ENCODE peak calls at places on chromosomes 7 and 10, in six cellular contexts. U is aorta, O is right atrium auricular region, V is suprapubic skin, J is brain microvascular endothelial cell, F is K562. Q is an unnamed sample.

GRCh38 chr7:120402368-120402767 is 129.4 kb downstream of the KCND2 start:
- DNase-seq in F (no peak), O (no peak), J (no peak), V (no peak), U (no peak), Q (no peak)

GRCh38 chr10:1119027-1119426 is 62.8 kb downstream of the WDR37 start:
- DNase-seq in O (no peak), V (no peak), U (no peak), F (no peak), J (no peak), Q (no peak)

GRCh38 chr10:72194949-72195348 is 20.9 kb upstream of the ANAPC16 start:
- DNase-seq in F (no peak), V (no peak), U (no peak), J (no peak), O (no peak), Q (no peak)

GRCh38 chr10:58918887-58919286 is 257.6 kb upstream of the PHYHIPL start:
- DNase-seq in U (no peak), F (no peak), J (no peak), O (no peak), V (no peak), Q (no peak)

GRCh38 chr10:119462773-119463172 is 79.7 kb downstream of the RGS10 start:
- DNase-seq in U (no peak), F (no peak), O (no peak), J (no peak), V (no peak), Q (no peak)

GRCh38 chr10:17174626-17175025 is 26.8 kb downstream of the TRDMT1 start:
- DNase-seq in O (no peak), V (no peak), F (no peak), J (no peak), U (no peak), Q (no peak)

GRCh38 chr7:13879994-13880686 is 109.3 kb downstream of the ETV1 start:
- DNase-seq in J (peak), V (no peak), O (no peak), F (no peak), U (no peak), Q (no peak)

GRCh38 chr7:1977059-1977875 is 255.5 kb downstream of the MAD1L1 start:
- DNase-seq in O (no peak), V (peak), J (no peak), U (peak), F (no peak), Q (peak)

GRCh38 chr7:100684534-100685042 is 9.5 kb downstream of the GIGYF1 start:
- DNase-seq in U (no peak), F (no peak), O (no peak), J (no peak), V (no peak), Q (no peak)

GRCh38 chr7:1065263-1066260 is 21.2 kb downstream of the GPR146 start:
- DNase-seq in O (peak), F (peak), J (peak), U (peak), V (peak), Q (peak)

GRCh38 chr10:130418731-130419130 is 282.5 kb downstream of the GLRX3 start:
- DNase-seq in U (no peak), O (no peak), V (no peak), F (no peak), J (no peak), Q (no peak)

GRCh38 chr7:87206361-87206760 is 13.2 kb downstream of the TMEM243 start:
- DNase-seq in J (peak), U (no peak), V (no peak), F (no peak), O (no peak), Q (no peak)

GRCh38 chr10:127040756-127041155 is 135.5 kb downstream of the DOCK1 start:
- DNase-seq in V (no peak), U (no peak), F (no peak), O (no peak), J (no peak), Q (no peak)

GRCh38 chr10:52226448-52226847 is 87.6 kb upstream of the DKK1 start:
- DNase-seq in O (no peak), V (no peak), F (no peak), J (peak), U (no peak), Q (no peak)

GRCh38 chr10:111303887-111304286 is 227.1 kb downstream of the ADRA2A start:
- DNase-seq in O (no peak), U (no peak), F (no peak), J (no peak), V (no peak), Q (no peak)

GRCh38 chr10:100816671-100817070 is 71.3 kb downstream of the PAX2 start:
- DNase-seq in O (no peak), U (no peak), J (no peak), F (no peak), V (no peak), Q (no peak)

GRCh38 chr10:1527951-1528350 is 209.4 kb downstream of the ADARB2 start:
- DNase-seq in O (no peak), J (no peak), V (peak), F (no peak), U (no peak), Q (no peak)

GRCh38 chr10:92693534-92693893 is 3.8 kb downstream of the HHEX start:
- DNase-seq in J (no peak), O (no peak), V (no peak), U (no peak), F (no peak), Q (no peak)

GRCh38 chr10:92691591-92692084 is 1.9 kb downstream of the HHEX start:
- DNase-seq in J (no peak), F (peak), U (peak), O (no peak), V (peak), Q (peak)

GRCh38 chr10:92691042-92691590 is 1.4 kb downstream of the HHEX start:
- DNase-seq in O (no peak), V (no peak), U (peak), J (no peak), F (no peak), Q (peak)

GRCh38 chr10:92692085-92692671 is 2.4 kb downstream of the HHEX start:
- DNase-seq in F (no peak), V (no peak), U (no peak), J (no peak), O (no peak), Q (no peak)

DNA sequence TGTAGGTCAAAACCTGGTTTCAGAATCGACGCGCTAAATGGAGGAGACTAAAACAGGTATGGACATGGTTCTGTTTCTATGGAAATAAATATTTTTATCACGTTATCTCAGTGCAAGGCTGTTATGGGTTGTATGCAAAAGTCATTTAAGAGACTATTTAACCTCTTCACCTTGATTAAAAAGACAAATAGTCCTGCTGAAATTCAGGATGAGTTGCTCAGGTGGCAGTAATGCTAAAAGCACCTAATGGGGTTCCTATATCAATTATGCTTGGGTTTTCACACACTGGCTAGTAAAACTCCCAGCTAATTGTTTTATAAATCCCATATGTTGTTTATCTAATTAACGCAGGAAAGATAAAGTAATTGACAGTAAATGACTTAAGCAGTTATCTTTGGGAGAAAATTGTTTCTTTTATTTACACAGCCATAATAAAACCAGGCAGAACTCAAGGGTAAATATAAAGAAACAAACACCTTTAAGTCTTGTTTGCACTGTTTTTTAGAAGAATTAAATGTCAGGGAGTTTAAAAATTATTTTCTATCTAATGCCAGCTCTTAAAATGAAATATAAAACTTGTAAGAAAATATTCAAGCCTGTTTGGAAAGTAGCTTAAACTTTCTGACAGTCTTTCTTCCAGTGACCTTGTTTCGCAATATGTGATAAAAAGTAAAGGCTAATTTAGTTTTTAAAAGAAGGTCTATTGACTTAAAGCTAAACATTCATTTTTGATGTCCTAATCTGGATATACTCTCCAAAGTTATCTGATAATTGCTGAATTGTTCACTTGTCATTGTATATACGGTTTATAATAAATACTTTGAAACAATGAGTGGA is 3.2 kb downstream of the HHEX start:
- DNase-seq in F (no peak), U (no peak), V (no peak), O (no peak), J (no peak), Q (no peak)
- H3K4me3 ChIP-seq in F (peak), U (no peak), V (peak), O (no peak), J (no peak), Q (no peak)

GRCh38 chr10:3094565-3095168 is 27.3 kb downstream of the PFKP start:
- DNase-seq in U (no peak), V (no peak), J (no peak), F (no peak), O (no peak), Q (no peak)
- H3K4me3 ChIP-seq in U (no peak), V (no peak), J (no peak), F (peak), O (peak), Q (no peak)

DNA sequence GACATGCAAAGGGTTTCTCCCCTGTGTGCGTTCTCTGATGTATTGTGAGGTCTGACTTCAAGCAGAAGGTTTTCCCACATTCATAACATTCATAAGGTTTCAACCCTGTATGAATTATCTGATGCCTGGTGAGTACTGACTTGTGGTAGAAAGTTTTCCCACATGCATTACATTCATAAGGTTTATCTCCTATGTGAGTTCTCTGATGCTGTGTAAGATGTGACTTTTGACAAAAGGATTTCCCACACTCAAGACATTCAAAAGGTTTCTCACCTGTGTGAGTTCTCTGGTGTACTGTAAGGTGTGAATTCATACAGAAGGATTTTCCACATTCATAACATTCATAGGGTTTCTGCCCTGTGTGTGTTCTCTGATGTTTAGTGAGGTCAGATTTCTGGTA is 45.1 kb downstream of the ZNF33B start:
- DNase-seq in F (no peak), O (no peak), J (no peak), U (no peak), V (no peak), Q (no peak)
- H3K4me3 ChIP-seq in F (no peak), O (no peak), J (no peak), U (no peak), V (no peak), Q (no peak)

GRCh38 chr7:26159243-26159642 is 7.2 kb downstream of the NFE2L3 start:
- DNase-seq in J (no peak), O (no peak), U (no peak), V (no peak), F (no peak), Q (no peak)
- H3K4me3 ChIP-seq in J (no peak), O (no peak), U (no peak), V (no peak), F (no peak), Q (no peak)